ENCODE peak calls at places on chromosomes 6 and 20, in four cellular contexts. H, Y, F and X are unnamed samples.

GRCh38 chr20:19729672-19730071 is 28.4 kb upstream of the RIN2 start:
- DNase-seq in H (no peak), Y (no peak), F (no peak), X (no peak)

GRCh38 chr20:58401123-58401639 is 12.2 kb downstream of the VAPB start:
- DNase-seq in H (no peak), F (no peak), Y (no peak), X (peak; percentile 8)

GRCh38 chr6:13716225-13716954 is 4.8 kb upstream of the RANBP9 start:
- DNase-seq in H (no peak), F (no peak), Y (no peak), X (no peak)

GRCh38 chr6:81863123-81863522 is 110.6 kb upstream of the TENT5A start:
- DNase-seq in H (no peak), Y (peak; percentile 92), F (no peak), X (no peak)

GRCh38 chr6:82801083-82801482 is 264.6 kb downstream of the UBE3D start:
- DNase-seq in Y (no peak), F (no peak), H (no peak), X (no peak)

GRCh38 chr6:130178692-130179091 is 44.1 kb downstream of the SAMD3 start:
- DNase-seq in Y (peak; percentile 39), H (no peak), F (peak; percentile 34), X (no peak)

GRCh38 chr6:158011478-158011920 is 29.8 kb downstream of the SYNJ2 start:
- DNase-seq in Y (peak; percentile 100), H (no peak), F (no peak), X (peak; percentile 69)

GRCh38 chr6:9517806-9518205 is 897.1 kb downstream of the TFAP2A start:
- DNase-seq in H (no peak), Y (no peak), F (no peak), X (no peak)

GRCh38 chr6:81751388-81752083 is 945 bp downstream of the TENT5A start:
- DNase-seq in F (no peak), Y (peak; percentile 21), H (peak; percentile 65), X (peak; percentile 37)

GRCh38 chr20:47502801-47503239 is 1.1 kb downstream of the NCOA3 start:
- DNase-seq in F (peak; percentile 35), Y (peak; percentile 52), H (no peak), X (peak; percentile 58)

GRCh38 chr6:36387440-36388303 is at the start of gene ETV7:
- DNase-seq in F (no peak), Y (no peak), H (peak; percentile 59), X (no peak)

GRCh38 chr6:134176283-134176975 is 124.0 kb upstream of the SLC2A12 start:
- DNase-seq in Y (no peak), H (peak; percentile 74), F (no peak), X (peak; percentile 62)

GRCh38 chr6:108746411-108746810 is 101.8 kb upstream of the ARMC2 start:
- DNase-seq in F (no peak), Y (no peak), H (no peak), X (no peak)

GRCh38 chr6:113683968-113684367 is 173.2 kb upstream of the MARCKS start:
- DNase-seq in H (no peak), Y (no peak), F (no peak), X (no peak)

GRCh38 chr6:163836916-163837660 is 422.6 kb downstream of the QKI start:
- DNase-seq in H (no peak), F (no peak), Y (no peak), X (no peak)

GRCh38 chr6:133857696-133858095 is 31.2 kb upstream of the TCF21 start:
- DNase-seq in Y (no peak), F (no peak), H (no peak), X (no peak)

GRCh38 chr20:40941023-40941655 is 87.5 kb upstream of the TOP1 start:
- DNase-seq in H (no peak), Y (no peak), F (no peak), X (no peak)

GRCh38 chr6:149846321-149846720 is 17.8 kb downstream of the LRP11 start:
- DNase-seq in H (no peak), F (no peak), Y (no peak), X (no peak)

GRCh38 chr6:1609662-1610496 is at the start of gene FOXC1:
- DNase-seq in H (no peak), Y (peak; percentile 71), F (no peak), X (peak; percentile 97)

GRCh38 chr20:23009636-23010035 is 25.5 kb upstream of the SSTR4 start:
- DNase-seq in F (no peak), H (no peak), Y (no peak), X (no peak)

GRCh38 chr20:44598413-44599290 is 16.3 kb downstream of the PKIG start:
- DNase-seq in F (no peak), Y (no peak), H (no peak), X (peak; percentile 71)

GRCh38 chr20:52619101-52619500 is 353.1 kb upstream of the TSHZ2 start:
- DNase-seq in Y (no peak), F (no peak), H (no peak), X (no peak)

GRCh38 chr6:170269873-170270541 is 20.9 kb downstream of the DLL1 start:
- DNase-seq in F (no peak), Y (no peak), H (no peak), X (no peak)

GRCh38 chr20:46118481-46119020 is 437 bp downstream of the CD40 start:
- DNase-seq in H (peak; percentile 75), Y (no peak), F (no peak), X (peak; percentile 48)

GRCh38 chr6:56593801-56594318 is 48.8 kb downstream of the DST start:
- DNase-seq in Y (no peak), F (no peak), H (no peak), X (no peak)

GRCh38 chr20:50379049-50379990 is 130.9 kb upstream of the PTPN1 start:
- DNase-seq in Y (no peak), F (no peak), H (no peak), X (peak; percentile 78)

GRCh38 chr6:142193621-142194020 is 46.6 kb downstream of the VTA1 start:
- DNase-seq in Y (no peak), F (no peak), H (no peak), X (no peak)

GRCh38 chr6:113586413-113586812 is 270.7 kb upstream of the MARCKS start:
- DNase-seq in H (no peak), F (no peak), Y (no peak), X (no peak)

GRCh38 chr6:29705389-29706231 is 17.6 kb upstream of the HLA-F start:
- DNase-seq in Y (peak; percentile 62), F (peak; percentile 54), H (peak; percentile 52), X (peak; percentile 39)

GRCh38 chr20:29878777-29879442 is 1378.6 kb upstream of the DEFB115 start:
- DNase-seq in F (no peak), H (no peak), Y (no peak), X (no peak)

GRCh38 chr6:77368660-77369313 is 94.5 kb downstream of the HTR1B start:
- DNase-seq in H (peak; percentile 52), Y (no peak), F (no peak), X (peak; percentile 30)

GRCh38 chr6:26249709-26249958 is 115.4 kb upstream of the BTN3A2 start:
- DNase-seq in H (no peak), F (no peak), Y (no peak), X (peak; percentile 72)

GRCh38 chr20:10404959-10405530 is 29.0 kb downstream of the MKKS start:
- DNase-seq in H (no peak), Y (no peak), F (no peak), X (no peak)

GRCh38 chr6:4818272-4818938 is 42.2 kb downstream of the CDYL start:
- DNase-seq in F (no peak), H (no peak), Y (no peak), X (no peak)

GRCh38 chr6:4819706-4820283 is 43.6 kb downstream of the CDYL start:
- DNase-seq in F (no peak), Y (no peak), H (no peak), X (no peak)

GRCh38 chr6:4815584-4815983 is 39.4 kb downstream of the CDYL start:
- DNase-seq in F (no peak), Y (no peak), H (no peak), X (no peak)

GRCh38 chr6:4816904-4817303 is 40.7 kb downstream of the CDYL start:
- DNase-seq in Y (no peak), F (no peak), H (no peak), X (no peak)

DNA sequence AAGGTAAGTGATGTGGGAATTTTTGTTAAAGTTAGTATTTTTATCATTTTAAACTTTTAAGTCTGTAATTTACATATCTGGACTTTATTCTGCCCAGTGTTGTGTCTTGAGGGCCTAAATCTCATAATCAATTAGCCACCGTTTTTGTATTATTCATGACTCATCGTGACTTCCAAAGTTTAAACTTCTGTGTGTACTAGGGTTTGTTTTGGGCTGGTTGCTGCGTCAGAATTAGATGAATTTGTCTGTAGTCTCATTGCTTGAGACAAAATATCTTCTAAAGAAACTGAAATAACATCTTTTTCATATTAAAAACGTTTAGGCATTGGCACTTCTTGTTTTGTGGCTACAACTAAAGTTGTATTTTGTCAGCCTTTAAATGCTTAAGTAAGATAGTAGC is 41.3 kb downstream of the CDYL start:
- DNase-seq in H (no peak), Y (no peak), F (no peak), X (no peak)
- H3K9me3 ChIP-seq in H (no peaks in the 10 kb centered on the region), Y (no peaks in the 10 kb centered on the region), F (no peaks in the 10 kb centered on the region), X (no peaks in the 10 kb centered on the region)

GRCh38 chr6:21151178-21151956 is 442.2 kb upstream of the SOX4 start:
- DNase-seq in H (no peak), F (no peak), Y (peak; percentile 27), X (peak; percentile 39)
- TF ChIP-seq JUN in H (no peak), F (no peak), Y (no peak), X (no peak)

GRCh38 chr6:4356899-4357659 is 221.7 kb upstream of the ECI2 start:
- DNase-seq in Y (no peak), H (no peak), F (no peak), X (no peak)

GRCh38 chr6:4362306-4362705 is 226.9 kb upstream of the ECI2 start:
- DNase-seq in Y (no peak), F (no peak), H (no peak), X (no peak)

GRCh38 chr6:4360920-4361319 is 225.5 kb upstream of the ECI2 start:
- DNase-seq in H (no peak), F (no peak), Y (no peak), X (no peak)

GRCh38 chr6:4358414-4359107 is 223.2 kb upstream of the ECI2 start:
- DNase-seq in F (peak; percentile 68), H (no peak), Y (peak; percentile 88), X (peak; percentile 99)

GRCh38 chr6:4359108-4359710 is 223.8 kb upstream of the ECI2 start:
- DNase-seq in H (no peak), F (no peak), Y (no peak), X (no peak)
- H3K9ac ChIP-seq in H (no peak overlapping the region), F (no peak overlapping the region), Y (no peak overlapping the region), X (peak overlapping the region; percentile 66)

DNA sequence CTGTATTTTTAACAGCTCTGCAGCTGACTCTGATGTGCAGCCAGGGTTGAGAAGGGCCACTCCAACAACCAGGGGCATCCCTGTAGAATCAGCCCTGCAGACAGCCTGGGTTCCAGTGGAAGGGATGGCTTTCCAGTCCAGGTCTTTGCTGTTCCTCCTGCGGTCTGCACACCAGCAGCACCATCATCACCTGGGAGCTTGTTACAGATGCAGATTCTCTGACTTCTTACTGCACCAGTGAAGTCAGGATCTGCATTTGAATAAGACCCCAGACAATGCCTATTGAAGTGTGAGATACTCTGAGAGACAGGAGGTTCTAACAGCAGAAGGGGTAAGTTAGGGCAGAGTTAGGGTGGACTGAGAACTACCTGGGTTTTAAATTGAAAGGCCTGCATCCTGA is 151.3 kb downstream of the F13A1 start:
- DNase-seq in H (no peak), F (no peak), Y (no peak), X (no peak)
- H3K9me3 ChIP-seq in H (no peaks in the 10 kb centered on the region), F (no peaks in the 10 kb centered on the region), Y (no peaks in the 10 kb centered on the region), X (peaks cover 4% of the 10 kb centered on the region)

GRCh38 chr20:34222208-34222607 is 19.0 kb upstream of the ASIP start:
- DNase-seq in F (no peak), H (no peak), Y (no peak), X (no peak)
- TF ChIP-seq JUN in F (no peak), H (no peak), Y (no peak), X (no peak)